ENCODE peak calls at places on chromosomes 7 and 10, in five cellular contexts. One of them, this sample, is unnamed.

GRCh38 chr10:133401500-133401899 is 7.5 kb downstream of the MTG1 start:
- DNase-seq in NCI-H345: no peak
- DNase-seq in left ventricle myocardium inferior: no peak
- DNase-seq in EL: no peak
- DNase-seq in fibroblast of lung: no peak
- DNase-seq in this sample: no peak

GRCh38 chr7:957418-958220 is 3.1 kb upstream of the ADAP1 start:
- DNase-seq in NCI-H345: no peak
- DNase-seq in left ventricle myocardium inferior: peak
- DNase-seq in EL: no peak
- DNase-seq in fibroblast of lung: no peak
- DNase-seq in this sample: no peak

GRCh38 chr7:133233142-133233541 is 19.7 kb upstream of the EXOC4 start:
- DNase-seq in NCI-H345: no peak
- DNase-seq in left ventricle myocardium inferior: no peak
- DNase-seq in EL: no peak
- DNase-seq in fibroblast of lung: no peak
- DNase-seq in this sample: no peak

GRCh38 chr7:39154815-39155214 is 177.1 kb downstream of the POU6F2 start:
- DNase-seq in NCI-H345: no peak
- DNase-seq in left ventricle myocardium inferior: no peak
- DNase-seq in EL: no peak
- DNase-seq in fibroblast of lung: no peak
- DNase-seq in this sample: no peak

GRCh38 chr10:99532687-99533495 is at the start of gene NKX2-3:
- DNase-seq in NCI-H345: no peak
- DNase-seq in left ventricle myocardium inferior: peak
- DNase-seq in EL: peak
- DNase-seq in fibroblast of lung: peak
- DNase-seq in this sample: peak

GRCh38 chr10:94777886-94778458 is 15.5 kb downstream of the CYP2C19 start:
- DNase-seq in NCI-H345: no peak
- DNase-seq in left ventricle myocardium inferior: no peak
- DNase-seq in EL: no peak
- DNase-seq in fibroblast of lung: no peak
- DNase-seq in this sample: no peak

GRCh38 chr7:43905209-43905946 is 1.0 kb downstream of the URGCP start:
- DNase-seq in NCI-H345: no peak
- DNase-seq in left ventricle myocardium inferior: no peak
- DNase-seq in EL: peak
- DNase-seq in fibroblast of lung: peak
- DNase-seq in this sample: peak

GRCh38 chr7:137626469-137627067 is 220.2 kb downstream of the DGKI start:
- DNase-seq in NCI-H345: no peak
- DNase-seq in left ventricle myocardium inferior: no peak
- DNase-seq in EL: peak
- DNase-seq in fibroblast of lung: peak
- DNase-seq in this sample: no peak

GRCh38 chr7:33248663-33249062 is 119.3 kb downstream of the BBS9 start:
- DNase-seq in NCI-H345: no peak
- DNase-seq in left ventricle myocardium inferior: no peak
- DNase-seq in EL: no peak
- DNase-seq in fibroblast of lung: peak
- DNase-seq in this sample: no peak

GRCh38 chr7:83359108-83359507 is 196.4 kb upstream of the PCLO start:
- DNase-seq in NCI-H345: no peak
- DNase-seq in left ventricle myocardium inferior: no peak
- DNase-seq in EL: no peak
- DNase-seq in fibroblast of lung: no peak
- DNase-seq in this sample: no peak

GRCh38 chr10:44183667-44184632 is 200.9 kb downstream of the CXCL12 start:
- DNase-seq in NCI-H345: no peak
- DNase-seq in left ventricle myocardium inferior: no peak
- DNase-seq in EL: peak
- DNase-seq in fibroblast of lung: peak
- DNase-seq in this sample: no peak

GRCh38 chr7:49523870-49524269 is 249.6 kb upstream of the VWC2 start:
- DNase-seq in NCI-H345: no peak
- DNase-seq in left ventricle myocardium inferior: no peak
- DNase-seq in EL: no peak
- DNase-seq in fibroblast of lung: no peak
- DNase-seq in this sample: no peak

GRCh38 chr10:13987472-13987871 is 343.3 kb downstream of the FRMD4A start:
- DNase-seq in NCI-H345: no peak
- DNase-seq in left ventricle myocardium inferior: no peak
- DNase-seq in EL: peak
- DNase-seq in fibroblast of lung: peak
- DNase-seq in this sample: peak

GRCh38 chr10:77633376-77633775 is 4.2 kb downstream of the KCNMA1 start:
- DNase-seq in NCI-H345: no peak
- DNase-seq in left ventricle myocardium inferior: no peak
- DNase-seq in EL: no peak
- DNase-seq in fibroblast of lung: no peak
- DNase-seq in this sample: no peak

GRCh38 chr7:128032605-128033235 is 1.5 kb upstream of the LRRC4 start:
- DNase-seq in NCI-H345: no peak
- DNase-seq in left ventricle myocardium inferior: peak
- DNase-seq in EL: peak
- DNase-seq in fibroblast of lung: peak
- DNase-seq in this sample: no peak

GRCh38 chr7:158296798-158297104 is 290.9 kb downstream of the PTPRN2 start:
- DNase-seq in NCI-H345: no peak
- DNase-seq in left ventricle myocardium inferior: no peak
- DNase-seq in EL: no peak
- DNase-seq in fibroblast of lung: no peak
- DNase-seq in this sample: no peak

GRCh38 chr7:130994378-130995115 is 260.5 kb upstream of the KLF14 start:
- DNase-seq in NCI-H345: no peak
- DNase-seq in left ventricle myocardium inferior: peak
- DNase-seq in EL: no peak
- DNase-seq in fibroblast of lung: peak
- DNase-seq in this sample: peak

GRCh38 chr10:63431962-63432797 is 33.6 kb downstream of the JMJD1C start:
- DNase-seq in NCI-H345: no peak
- DNase-seq in left ventricle myocardium inferior: no peak
- DNase-seq in EL: peak
- DNase-seq in fibroblast of lung: peak
- DNase-seq in this sample: peak

GRCh38 chr7:1460757-1461639 is 1.7 kb upstream of the MICALL2 start:
- DNase-seq in NCI-H345: no peak
- DNase-seq in left ventricle myocardium inferior: peak
- DNase-seq in EL: peak
- DNase-seq in fibroblast of lung: peak
- DNase-seq in this sample: peak

GRCh38 chr10:99654791-99655190 is 4.5 kb upstream of the ENTPD7 start:
- DNase-seq in NCI-H345: no peak
- DNase-seq in left ventricle myocardium inferior: no peak
- DNase-seq in EL: no peak
- DNase-seq in fibroblast of lung: no peak
- DNase-seq in this sample: peak

GRCh38 chr7:52482076-52482475 is 553.4 kb upstream of the POM121L12 start:
- DNase-seq in NCI-H345: no peak
- DNase-seq in left ventricle myocardium inferior: no peak
- DNase-seq in EL: no peak
- DNase-seq in fibroblast of lung: peak
- DNase-seq in this sample: no peak

GRCh38 chr10:110408943-110409342 is 88.8 kb upstream of the DUSP5 start:
- DNase-seq in NCI-H345: no peak
- DNase-seq in left ventricle myocardium inferior: no peak
- DNase-seq in EL: no peak
- DNase-seq in fibroblast of lung: no peak
- DNase-seq in this sample: no peak

GRCh38 chr7:117791877-117792780 is 81.1 kb downstream of the CTTNBP2 start:
- DNase-seq in NCI-H345: no peak
- DNase-seq in left ventricle myocardium inferior: no peak
- DNase-seq in EL: no peak
- DNase-seq in fibroblast of lung: no peak
- DNase-seq in this sample: no peak

GRCh38 chr7:43669286-43670081 is 59.8 kb downstream of the COA1 start:
- DNase-seq in NCI-H345: no peak
- DNase-seq in left ventricle myocardium inferior: no peak
- DNase-seq in EL: no peak
- DNase-seq in fibroblast of lung: peak
- DNase-seq in this sample: no peak

GRCh38 chr10:110615057-110615630 is 29.0 kb upstream of the RBM20 start:
- DNase-seq in NCI-H345: no peak
- DNase-seq in left ventricle myocardium inferior: no peak
- DNase-seq in EL: peak
- DNase-seq in fibroblast of lung: peak
- DNase-seq in this sample: no peak

GRCh38 chr10:95394161-95394880 is 103.5 kb upstream of the PDLIM1 start:
- DNase-seq in NCI-H345: no peak
- DNase-seq in left ventricle myocardium inferior: no peak
- DNase-seq in EL: no peak
- DNase-seq in fibroblast of lung: peak
- DNase-seq in this sample: peak

GRCh38 chr10:3265081-3265480 is 92.5 kb upstream of the PITRM1 start:
- DNase-seq in NCI-H345: no peak
- DNase-seq in left ventricle myocardium inferior: no peak
- DNase-seq in EL: peak
- DNase-seq in fibroblast of lung: peak
- DNase-seq in this sample: no peak

GRCh38 chr7:46015107-46015868 is 94.2 kb upstream of the IGFBP3 start:
- DNase-seq in NCI-H345: no peak
- DNase-seq in left ventricle myocardium inferior: peak
- DNase-seq in EL: no peak
- DNase-seq in fibroblast of lung: peak
- DNase-seq in this sample: no peak

GRCh38 chr7:1284743-1285458 is 52.2 kb downstream of the UNCX start:
- DNase-seq in NCI-H345: no peak
- DNase-seq in left ventricle myocardium inferior: peak
- DNase-seq in EL: no peak
- DNase-seq in fibroblast of lung: no peak
- DNase-seq in this sample: no peak

GRCh38 chr7:140546947-140547346 is 67.6 kb upstream of the MKRN1 start:
- DNase-seq in NCI-H345: no peak
- DNase-seq in left ventricle myocardium inferior: no peak
- DNase-seq in EL: no peak
- DNase-seq in fibroblast of lung: no peak
- DNase-seq in this sample: no peak

GRCh38 chr7:141844256-141844655 is 3.0 kb upstream of the PRSS37 start:
- DNase-seq in NCI-H345: peak
- DNase-seq in left ventricle myocardium inferior: no peak
- DNase-seq in EL: no peak
- DNase-seq in fibroblast of lung: no peak
- DNase-seq in this sample: no peak

GRCh38 chr7:45259966-45260646 is 102.5 kb downstream of the RAMP3 start:
- DNase-seq in NCI-H345: peak
- DNase-seq in left ventricle myocardium inferior: peak
- DNase-seq in EL: peak
- DNase-seq in fibroblast of lung: peak
- DNase-seq in this sample: peak

GRCh38 chr7:1702652-1703051 is 32.6 kb downstream of the ELFN1 start:
- DNase-seq in NCI-H345: no peak
- DNase-seq in left ventricle myocardium inferior: no peak
- DNase-seq in EL: no peak
- DNase-seq in fibroblast of lung: no peak
- DNase-seq in this sample: no peak

GRCh38 chr10:14032406-14032998 is 298.2 kb downstream of the FRMD4A start:
- DNase-seq in NCI-H345: no peak
- DNase-seq in left ventricle myocardium inferior: peak
- DNase-seq in EL: no peak
- DNase-seq in fibroblast of lung: peak
- DNase-seq in this sample: no peak

GRCh38 chr10:47291682-47292081 is 8.3 kb upstream of the GDF10 start:
- DNase-seq in NCI-H345: no peak
- DNase-seq in left ventricle myocardium inferior: no peak
- DNase-seq in EL: no peak
- DNase-seq in fibroblast of lung: no peak
- DNase-seq in this sample: no peak

GRCh38 chr10:72419241-72419640 is 64.5 kb upstream of the DNAJB12 start:
- DNase-seq in NCI-H345: no peak
- DNase-seq in left ventricle myocardium inferior: no peak
- DNase-seq in EL: no peak
- DNase-seq in fibroblast of lung: no peak
- DNase-seq in this sample: no peak

GRCh38 chr10:106082865-106083264 is 1081.6 kb downstream of the SORCS1 start:
- DNase-seq in NCI-H345: no peak
- DNase-seq in left ventricle myocardium inferior: no peak
- DNase-seq in EL: peak
- DNase-seq in fibroblast of lung: no peak
- DNase-seq in this sample: no peak